ENCODE peak calls at places on chromosomes 11 and 22, in eight cellular contexts. One of them, this sample, is unnamed.

GRCh38 chr11:10272132-10272531 is 21.9 kb downstream of the SBF2 start:
- DNase-seq in stimulated activated naive CD4-positive, alpha-beta T cell: no peak
- DNase-seq in SJCRH30: no peak
- DNase-seq in fibroblast of lung: no peak
- DNase-seq in pancreas: no peak
- DNase-seq in caudate nucleus: no peak
- DNase-seq in effector memory CD8-positive, alpha-beta T cell: no peak
- DNase-seq in HFFc6: no peak
- DNase-seq in this sample: no peak

GRCh38 chr11:115194798-115195101 is 309.5 kb downstream of the CADM1 start:
- DNase-seq in stimulated activated naive CD4-positive, alpha-beta T cell: no peak
- DNase-seq in SJCRH30: no peak
- DNase-seq in fibroblast of lung: no peak
- DNase-seq in pancreas: no peak
- DNase-seq in caudate nucleus: no peak
- DNase-seq in effector memory CD8-positive, alpha-beta T cell: no peak
- DNase-seq in HFFc6: no peak
- DNase-seq in this sample: no peak

GRCh38 chr22:44578115-44578457 is 80.1 kb upstream of the RTL6 start:
- DNase-seq in stimulated activated naive CD4-positive, alpha-beta T cell: no peak
- DNase-seq in SJCRH30: no peak
- DNase-seq in fibroblast of lung: no peak
- DNase-seq in pancreas: no peak
- DNase-seq in caudate nucleus: no peak
- DNase-seq in effector memory CD8-positive, alpha-beta T cell: no peak
- DNase-seq in HFFc6: no peak
- DNase-seq in this sample: no peak

GRCh38 chr22:44032126-44032730 is 8.1 kb downstream of the PARVB start:
- DNase-seq in stimulated activated naive CD4-positive, alpha-beta T cell: no peak
- DNase-seq in SJCRH30: peak
- DNase-seq in fibroblast of lung: peak
- DNase-seq in pancreas: no peak
- DNase-seq in caudate nucleus: no peak
- DNase-seq in effector memory CD8-positive, alpha-beta T cell: no peak
- DNase-seq in HFFc6: no peak
- DNase-seq in this sample: no peak

GRCh38 chr11:85589373-85589772 is 37.8 kb downstream of the DLG2 start:
- DNase-seq in stimulated activated naive CD4-positive, alpha-beta T cell: no peak
- DNase-seq in SJCRH30: peak
- DNase-seq in fibroblast of lung: no peak
- DNase-seq in pancreas: no peak
- DNase-seq in caudate nucleus: no peak
- DNase-seq in effector memory CD8-positive, alpha-beta T cell: no peak
- DNase-seq in HFFc6: no peak
- DNase-seq in this sample: no peak

GRCh38 chr22:46315976-46316375 is 19.3 kb downstream of the GTSE1 start:
- DNase-seq in stimulated activated naive CD4-positive, alpha-beta T cell: no peak
- DNase-seq in SJCRH30: no peak
- DNase-seq in fibroblast of lung: no peak
- DNase-seq in pancreas: no peak
- DNase-seq in caudate nucleus: no peak
- DNase-seq in effector memory CD8-positive, alpha-beta T cell: no peak
- DNase-seq in HFFc6: no peak
- DNase-seq in this sample: no peak

GRCh38 chr11:130103296-130103814 is 33.7 kb downstream of the APLP2 start:
- DNase-seq in stimulated activated naive CD4-positive, alpha-beta T cell: no peak
- DNase-seq in SJCRH30: peak
- DNase-seq in fibroblast of lung: peak
- DNase-seq in pancreas: no peak
- DNase-seq in caudate nucleus: no peak
- DNase-seq in effector memory CD8-positive, alpha-beta T cell: no peak
- DNase-seq in HFFc6: peak
- DNase-seq in this sample: no peak

GRCh38 chr11:97883086-97883485 is 1137.7 kb upstream of the CNTN5 start:
- DNase-seq in stimulated activated naive CD4-positive, alpha-beta T cell: no peak
- DNase-seq in SJCRH30: no peak
- DNase-seq in fibroblast of lung: peak
- DNase-seq in pancreas: no peak
- DNase-seq in caudate nucleus: no peak
- DNase-seq in effector memory CD8-positive, alpha-beta T cell: no peak
- DNase-seq in HFFc6: no peak
- DNase-seq in this sample: no peak

GRCh38 chr11:128757235-128757711 is 63.4 kb downstream of the FLI1 start:
- DNase-seq in stimulated activated naive CD4-positive, alpha-beta T cell: peak
- DNase-seq in SJCRH30: no peak
- DNase-seq in fibroblast of lung: peak
- DNase-seq in pancreas: no peak
- DNase-seq in caudate nucleus: no peak
- DNase-seq in effector memory CD8-positive, alpha-beta T cell: peak
- DNase-seq in HFFc6: peak
- DNase-seq in this sample: peak

GRCh38 chr22:19634206-19634536 is 80.1 kb upstream of the SEPTIN5 start:
- DNase-seq in stimulated activated naive CD4-positive, alpha-beta T cell: no peak
- DNase-seq in SJCRH30: no peak
- DNase-seq in fibroblast of lung: no peak
- DNase-seq in pancreas: no peak
- DNase-seq in caudate nucleus: no peak
- DNase-seq in effector memory CD8-positive, alpha-beta T cell: no peak
- DNase-seq in HFFc6: no peak
- DNase-seq in this sample: no peak

GRCh38 chr11:132062031-132062430 is 691.6 kb downstream of the NTM start:
- DNase-seq in stimulated activated naive CD4-positive, alpha-beta T cell: no peak
- DNase-seq in SJCRH30: no peak
- DNase-seq in fibroblast of lung: peak
- DNase-seq in pancreas: no peak
- DNase-seq in caudate nucleus: no peak
- DNase-seq in effector memory CD8-positive, alpha-beta T cell: no peak
- DNase-seq in HFFc6: no peak
- DNase-seq in this sample: no peak

GRCh38 chr22:35641494-35642120 is 6.6 kb upstream of the APOL6 start:
- DNase-seq in stimulated activated naive CD4-positive, alpha-beta T cell: no peak
- DNase-seq in SJCRH30: no peak
- DNase-seq in fibroblast of lung: no peak
- DNase-seq in pancreas: no peak
- DNase-seq in caudate nucleus: no peak
- DNase-seq in effector memory CD8-positive, alpha-beta T cell: no peak
- DNase-seq in HFFc6: no peak
- DNase-seq in this sample: no peak

GRCh38 chr11:113896156-113896879 is 8.3 kb upstream of the HTR3B start:
- DNase-seq in stimulated activated naive CD4-positive, alpha-beta T cell: peak
- DNase-seq in SJCRH30: peak
- DNase-seq in fibroblast of lung: peak
- DNase-seq in pancreas: no peak
- DNase-seq in caudate nucleus: no peak
- DNase-seq in effector memory CD8-positive, alpha-beta T cell: peak
- DNase-seq in HFFc6: peak
- DNase-seq in this sample: no peak

GRCh38 chr22:42388130-42388797 is 43.9 kb downstream of the NFAM1 start:
- DNase-seq in stimulated activated naive CD4-positive, alpha-beta T cell: no peak
- DNase-seq in SJCRH30: peak
- DNase-seq in fibroblast of lung: peak
- DNase-seq in pancreas: peak
- DNase-seq in caudate nucleus: peak
- DNase-seq in effector memory CD8-positive, alpha-beta T cell: no peak
- DNase-seq in HFFc6: no peak
- DNase-seq in this sample: no peak

GRCh38 chr22:46653596-46653995 is 33.4 kb downstream of the GRAMD4 start:
- DNase-seq in stimulated activated naive CD4-positive, alpha-beta T cell: no peak
- DNase-seq in SJCRH30: no peak
- DNase-seq in fibroblast of lung: no peak
- DNase-seq in pancreas: no peak
- DNase-seq in caudate nucleus: no peak
- DNase-seq in effector memory CD8-positive, alpha-beta T cell: no peak
- DNase-seq in HFFc6: no peak
- DNase-seq in this sample: no peak

GRCh38 chr22:41481131-41481830 is 12.4 kb downstream of the ACO2 start:
- DNase-seq in stimulated activated naive CD4-positive, alpha-beta T cell: no peak
- DNase-seq in SJCRH30: no peak
- DNase-seq in fibroblast of lung: peak
- DNase-seq in pancreas: no peak
- DNase-seq in caudate nucleus: no peak
- DNase-seq in effector memory CD8-positive, alpha-beta T cell: no peak
- DNase-seq in HFFc6: peak
- DNase-seq in this sample: no peak

GRCh38 chr11:91104237-91104636 is 881.4 kb upstream of the CHORDC1 start:
- DNase-seq in stimulated activated naive CD4-positive, alpha-beta T cell: no peak
- DNase-seq in SJCRH30: no peak
- DNase-seq in fibroblast of lung: peak
- DNase-seq in pancreas: no peak
- DNase-seq in caudate nucleus: no peak
- DNase-seq in effector memory CD8-positive, alpha-beta T cell: no peak
- DNase-seq in HFFc6: no peak
- DNase-seq in this sample: no peak

GRCh38 chr11:14015711-14016110 is 53.2 kb downstream of the SPON1 start:
- DNase-seq in stimulated activated naive CD4-positive, alpha-beta T cell: no peak
- DNase-seq in SJCRH30: peak
- DNase-seq in fibroblast of lung: peak
- DNase-seq in pancreas: no peak
- DNase-seq in caudate nucleus: no peak
- DNase-seq in effector memory CD8-positive, alpha-beta T cell: no peak
- DNase-seq in HFFc6: no peak
- DNase-seq in this sample: no peak

GRCh38 chr11:57491371-57492061 is 24.0 kb downstream of the SLC43A1 start:
- DNase-seq in stimulated activated naive CD4-positive, alpha-beta T cell: peak
- DNase-seq in SJCRH30: peak
- DNase-seq in fibroblast of lung: no peak
- DNase-seq in pancreas: no peak
- DNase-seq in caudate nucleus: no peak
- DNase-seq in effector memory CD8-positive, alpha-beta T cell: peak
- DNase-seq in HFFc6: no peak
- DNase-seq in this sample: peak

GRCh38 chr11:83326326-83326725 is 40.2 kb upstream of the CCDC90B start:
- DNase-seq in stimulated activated naive CD4-positive, alpha-beta T cell: no peak
- DNase-seq in SJCRH30: no peak
- DNase-seq in fibroblast of lung: no peak
- DNase-seq in pancreas: no peak
- DNase-seq in caudate nucleus: no peak
- DNase-seq in effector memory CD8-positive, alpha-beta T cell: no peak
- DNase-seq in HFFc6: no peak
- DNase-seq in this sample: no peak

GRCh38 chr22:39997939-39998726 is 3.4 kb downstream of the FAM83F start:
- DNase-seq in stimulated activated naive CD4-positive, alpha-beta T cell: no peak
- DNase-seq in SJCRH30: peak
- DNase-seq in fibroblast of lung: peak
- DNase-seq in pancreas: peak
- DNase-seq in caudate nucleus: no peak
- DNase-seq in effector memory CD8-positive, alpha-beta T cell: no peak
- DNase-seq in HFFc6: no peak
- DNase-seq in this sample: no peak

GRCh38 chr11:65779919-65780769 is 632 bp downstream of the AP5B1 start:
- DNase-seq in stimulated activated naive CD4-positive, alpha-beta T cell: peak
- DNase-seq in SJCRH30: no peak
- DNase-seq in fibroblast of lung: peak
- DNase-seq in pancreas: peak
- DNase-seq in caudate nucleus: no peak
- DNase-seq in effector memory CD8-positive, alpha-beta T cell: peak
- DNase-seq in HFFc6: peak
- DNase-seq in this sample: peak

GRCh38 chr22:48045369-48045768 is 1282.9 kb downstream of the TBC1D22A start:
- DNase-seq in stimulated activated naive CD4-positive, alpha-beta T cell: no peak
- DNase-seq in SJCRH30: peak
- DNase-seq in fibroblast of lung: no peak
- DNase-seq in pancreas: no peak
- DNase-seq in caudate nucleus: no peak
- DNase-seq in effector memory CD8-positive, alpha-beta T cell: no peak
- DNase-seq in HFFc6: no peak
- DNase-seq in this sample: peak

GRCh38 chr22:27105142-27106025 is 448.0 kb downstream of the MIAT start:
- DNase-seq in stimulated activated naive CD4-positive, alpha-beta T cell: no peak
- DNase-seq in SJCRH30: no peak
- DNase-seq in fibroblast of lung: peak
- DNase-seq in pancreas: no peak
- DNase-seq in caudate nucleus: no peak
- DNase-seq in effector memory CD8-positive, alpha-beta T cell: no peak
- DNase-seq in HFFc6: peak
- DNase-seq in this sample: no peak

GRCh38 chr11:2919837-2920236 is 9.4 kb downstream of the PHLDA2 start:
- DNase-seq in stimulated activated naive CD4-positive, alpha-beta T cell: no peak
- DNase-seq in SJCRH30: no peak
- DNase-seq in fibroblast of lung: no peak
- DNase-seq in pancreas: no peak
- DNase-seq in caudate nucleus: no peak
- DNase-seq in effector memory CD8-positive, alpha-beta T cell: no peak
- DNase-seq in HFFc6: no peak
- DNase-seq in this sample: no peak

GRCh38 chr11:130431806-130432205 is 3.4 kb upstream of the ADAMTS8 start:
- DNase-seq in stimulated activated naive CD4-positive, alpha-beta T cell: no peak
- DNase-seq in SJCRH30: no peak
- DNase-seq in fibroblast of lung: no peak
- DNase-seq in pancreas: no peak
- DNase-seq in caudate nucleus: no peak
- DNase-seq in effector memory CD8-positive, alpha-beta T cell: no peak
- DNase-seq in HFFc6: peak
- DNase-seq in this sample: no peak

GRCh38 chr11:63512816-63513215 is 6.9 kb downstream of the LGALS12 start:
- DNase-seq in stimulated activated naive CD4-positive, alpha-beta T cell: no peak
- DNase-seq in SJCRH30: no peak
- DNase-seq in fibroblast of lung: no peak
- DNase-seq in pancreas: no peak
- DNase-seq in caudate nucleus: no peak
- DNase-seq in effector memory CD8-positive, alpha-beta T cell: no peak
- DNase-seq in HFFc6: no peak
- DNase-seq in this sample: no peak

GRCh38 chr11:72333657-72334056 is 89.7 kb upstream of the PHOX2A start:
- DNase-seq in stimulated activated naive CD4-positive, alpha-beta T cell: peak
- DNase-seq in SJCRH30: no peak
- DNase-seq in fibroblast of lung: peak
- DNase-seq in pancreas: no peak
- DNase-seq in caudate nucleus: no peak
- DNase-seq in effector memory CD8-positive, alpha-beta T cell: peak
- DNase-seq in HFFc6: no peak
- DNase-seq in this sample: no peak

GRCh38 chr22:44685384-44686056 is 16.5 kb upstream of the PRR5 start:
- DNase-seq in stimulated activated naive CD4-positive, alpha-beta T cell: peak
- DNase-seq in SJCRH30: peak
- DNase-seq in fibroblast of lung: peak
- DNase-seq in pancreas: peak
- DNase-seq in caudate nucleus: no peak
- DNase-seq in effector memory CD8-positive, alpha-beta T cell: peak
- DNase-seq in HFFc6: peak
- DNase-seq in this sample: peak

GRCh38 chr11:3341298-3341697 is 37.6 kb downstream of the ZNF195 start:
- DNase-seq in stimulated activated naive CD4-positive, alpha-beta T cell: peak
- DNase-seq in SJCRH30: peak
- DNase-seq in fibroblast of lung: no peak
- DNase-seq in pancreas: peak
- DNase-seq in caudate nucleus: no peak
- DNase-seq in effector memory CD8-positive, alpha-beta T cell: peak
- DNase-seq in HFFc6: peak
- DNase-seq in this sample: no peak

GRCh38 chr11:47183031-47183856 is 3.0 kb downstream of the PACSIN3 start:
- DNase-seq in stimulated activated naive CD4-positive, alpha-beta T cell: no peak
- DNase-seq in SJCRH30: no peak
- DNase-seq in fibroblast of lung: no peak
- DNase-seq in pancreas: no peak
- DNase-seq in caudate nucleus: no peak
- DNase-seq in effector memory CD8-positive, alpha-beta T cell: no peak
- DNase-seq in HFFc6: no peak
- DNase-seq in this sample: no peak

GRCh38 chr11:13238879-13239514 is 38.6 kb upstream of the BMAL1 start:
- DNase-seq in stimulated activated naive CD4-positive, alpha-beta T cell: peak
- DNase-seq in SJCRH30: peak
- DNase-seq in fibroblast of lung: peak
- DNase-seq in pancreas: peak
- DNase-seq in caudate nucleus: no peak
- DNase-seq in effector memory CD8-positive, alpha-beta T cell: peak
- DNase-seq in HFFc6: peak
- DNase-seq in this sample: no peak

GRCh38 chr11:126862664-126863247 is 137.8 kb downstream of the KIRREL3 start:
- DNase-seq in stimulated activated naive CD4-positive, alpha-beta T cell: no peak
- DNase-seq in SJCRH30: no peak
- DNase-seq in fibroblast of lung: peak
- DNase-seq in pancreas: no peak
- DNase-seq in caudate nucleus: no peak
- DNase-seq in effector memory CD8-positive, alpha-beta T cell: no peak
- DNase-seq in HFFc6: no peak
- DNase-seq in this sample: no peak

GRCh38 chr22:20979243-20979809 is 2.8 kb upstream of the LZTR1 start:
- DNase-seq in stimulated activated naive CD4-positive, alpha-beta T cell: peak
- DNase-seq in SJCRH30: no peak
- DNase-seq in fibroblast of lung: peak
- DNase-seq in pancreas: peak
- DNase-seq in caudate nucleus: peak
- DNase-seq in effector memory CD8-positive, alpha-beta T cell: no peak
- DNase-seq in HFFc6: no peak
- DNase-seq in this sample: no peak

This sample was measured in GM12892.